ENCODE peak calls at places on chromosomes 16 and 17, in six cellular contexts. One of them, this sample, is unnamed.

GRCh38 chr17:42520540-42520951 is 15.5 kb upstream of the NAGLU start:
- DNase-seq in effector memory CD4-positive, alpha-beta T cell: no peak
- DNase-seq in transverse colon: no peak
- DNase-seq in neural progenitor cell: peak; percentile 36
- DNase-seq in cardiac muscle cell: no peak
- DNase-seq in heart left ventricle: no peak
- DNase-seq in this sample: no peak

GRCh38 chr17:20156196-20157077 is 147.3 kb downstream of the SPECC1 start:
- DNase-seq in effector memory CD4-positive, alpha-beta T cell: no peak
- DNase-seq in transverse colon: peak; percentile 61
- DNase-seq in neural progenitor cell: peak; percentile 80
- DNase-seq in cardiac muscle cell: peak; percentile 51
- DNase-seq in heart left ventricle: no peak
- DNase-seq in this sample: peak; percentile 50

GRCh38 chr16:66471696-66472393 is 44.8 kb downstream of the BEAN1 start:
- DNase-seq in effector memory CD4-positive, alpha-beta T cell: no peak
- DNase-seq in transverse colon: no peak
- DNase-seq in neural progenitor cell: no peak
- DNase-seq in cardiac muscle cell: no peak
- DNase-seq in heart left ventricle: no peak
- DNase-seq in this sample: no peak

GRCh38 chr16:13178318-13178717 is 276.9 kb downstream of the SHISA9 start:
- DNase-seq in effector memory CD4-positive, alpha-beta T cell: no peak
- DNase-seq in transverse colon: no peak
- DNase-seq in neural progenitor cell: no peak
- DNase-seq in cardiac muscle cell: no peak
- DNase-seq in heart left ventricle: no peak
- DNase-seq in this sample: no peak

GRCh38 chr16:27374794-27375499 is 27.0 kb upstream of the IL21R start:
- DNase-seq in effector memory CD4-positive, alpha-beta T cell: no peak
- DNase-seq in transverse colon: peak; percentile 58
- DNase-seq in neural progenitor cell: peak; percentile 85
- DNase-seq in cardiac muscle cell: peak; percentile 83
- DNase-seq in heart left ventricle: no peak
- DNase-seq in this sample: peak; percentile 56

GRCh38 chr17:50871898-50872297 is 5.7 kb upstream of the TOB1 start:
- DNase-seq in effector memory CD4-positive, alpha-beta T cell: no peak
- DNase-seq in transverse colon: no peak
- DNase-seq in neural progenitor cell: no peak
- DNase-seq in cardiac muscle cell: no peak
- DNase-seq in heart left ventricle: no peak
- DNase-seq in this sample: no peak

GRCh38 chr16:86061771-86062170 is 162.8 kb downstream of the IRF8 start:
- DNase-seq in effector memory CD4-positive, alpha-beta T cell: no peak
- DNase-seq in transverse colon: no peak
- DNase-seq in neural progenitor cell: no peak
- DNase-seq in cardiac muscle cell: no peak
- DNase-seq in heart left ventricle: no peak
- DNase-seq in this sample: no peak

GRCh38 chr16:73063854-73064226 is 15.9 kb upstream of the ZFHX3 start:
- DNase-seq in effector memory CD4-positive, alpha-beta T cell: no peak
- DNase-seq in transverse colon: no peak
- DNase-seq in neural progenitor cell: no peak
- DNase-seq in cardiac muscle cell: no peak
- DNase-seq in heart left ventricle: no peak
- DNase-seq in this sample: no peak

GRCh38 chr17:45812102-45812501 is 28.0 kb downstream of the CRHR1 start:
- DNase-seq in effector memory CD4-positive, alpha-beta T cell: no peak
- DNase-seq in transverse colon: no peak
- DNase-seq in neural progenitor cell: peak; percentile 51
- DNase-seq in cardiac muscle cell: peak; percentile 15
- DNase-seq in heart left ventricle: no peak
- DNase-seq in this sample: no peak

GRCh38 chr17:17712268-17712924 is 31.1 kb downstream of the RAI1 start:
- DNase-seq in effector memory CD4-positive, alpha-beta T cell: no peak
- DNase-seq in transverse colon: no peak
- DNase-seq in neural progenitor cell: no peak
- DNase-seq in cardiac muscle cell: peak; percentile 76
- DNase-seq in heart left ventricle: no peak
- DNase-seq in this sample: no peak

GRCh38 chr17:51540151-51540550 is 279.8 kb downstream of the UTP18 start:
- DNase-seq in effector memory CD4-positive, alpha-beta T cell: no peak
- DNase-seq in transverse colon: no peak
- DNase-seq in neural progenitor cell: no peak
- DNase-seq in cardiac muscle cell: no peak
- DNase-seq in heart left ventricle: no peak
- DNase-seq in this sample: no peak

GRCh38 chr17:44247346-44248219 is 20.4 kb downstream of the SLC4A1 start:
- DNase-seq in effector memory CD4-positive, alpha-beta T cell: no peak
- DNase-seq in transverse colon: no peak
- DNase-seq in neural progenitor cell: no peak
- DNase-seq in cardiac muscle cell: no peak
- DNase-seq in heart left ventricle: peak; percentile 77
- DNase-seq in this sample: peak; percentile 37

GRCh38 chr16:68190745-68191510 is 45.0 kb downstream of the ESRP2 start:
- DNase-seq in effector memory CD4-positive, alpha-beta T cell: no peak
- DNase-seq in transverse colon: no peak
- DNase-seq in neural progenitor cell: no peak
- DNase-seq in cardiac muscle cell: no peak
- DNase-seq in heart left ventricle: no peak
- DNase-seq in this sample: no peak

DNA sequence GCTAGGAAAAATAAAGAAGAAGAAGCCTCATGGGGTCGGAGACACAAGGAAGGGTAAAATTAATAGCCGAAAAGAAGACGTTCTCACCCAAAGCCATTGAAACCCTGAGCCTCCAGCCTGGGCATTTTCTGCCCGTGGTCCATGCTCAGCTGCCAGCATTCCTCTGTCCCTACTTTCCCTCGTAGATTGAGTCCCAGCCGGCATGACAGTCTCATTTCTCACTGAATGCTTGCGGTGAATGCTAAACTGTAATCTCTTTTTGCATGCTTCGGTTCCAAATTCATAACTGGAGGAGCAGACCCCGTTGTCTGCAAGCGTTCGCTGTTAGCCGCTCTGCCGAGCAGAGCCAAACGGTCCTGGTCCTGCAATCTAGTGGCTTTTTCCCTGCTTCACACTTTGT is 54.0 kb upstream of the COX10 start:
- DNase-seq in effector memory CD4-positive, alpha-beta T cell: no peak
- DNase-seq in transverse colon: no peak
- DNase-seq in neural progenitor cell: no peak
- DNase-seq in cardiac muscle cell: no peak
- DNase-seq in heart left ventricle: no peak
- DNase-seq in this sample: no peak
- H3K4me3 ChIP-seq in effector memory CD4-positive, alpha-beta T cell: no peak overlapping the region
- H3K4me3 ChIP-seq in transverse colon: no peak overlapping the region
- H3K4me3 ChIP-seq in neural progenitor cell: no peak overlapping the region
- H3K4me3 ChIP-seq in cardiac muscle cell: no peak overlapping the region
- H3K4me3 ChIP-seq in heart left ventricle: no peak overlapping the region
- H3K4me3 ChIP-seq in this sample: peak overlapping the region; percentile 15

GRCh38 chr17:48546924-48547838 is 2.3 kb upstream of the HOXB2 start:
- DNase-seq in effector memory CD4-positive, alpha-beta T cell: no peak
- DNase-seq in transverse colon: no peak
- DNase-seq in neural progenitor cell: no peak
- DNase-seq in cardiac muscle cell: peak; percentile 46
- DNase-seq in heart left ventricle: no peak
- DNase-seq in this sample: no peak
- H3K4me3 ChIP-seq in effector memory CD4-positive, alpha-beta T cell: peak overlapping the region; percentile 10
- H3K4me3 ChIP-seq in transverse colon: no peak overlapping the region
- H3K4me3 ChIP-seq in neural progenitor cell: no peak overlapping the region
- H3K4me3 ChIP-seq in cardiac muscle cell: peak overlapping the region; percentile 90
- H3K4me3 ChIP-seq in heart left ventricle: no peak overlapping the region
- H3K4me3 ChIP-seq in this sample: peak overlapping the region; percentile 44

GRCh38 chr17:56593741-56594527 is 435 bp downstream of the NOG start:
- DNase-seq in effector memory CD4-positive, alpha-beta T cell: no peak
- DNase-seq in transverse colon: peak; percentile 16
- DNase-seq in neural progenitor cell: peak; percentile 87
- DNase-seq in cardiac muscle cell: peak; percentile 66
- DNase-seq in heart left ventricle: peak; percentile 81
- DNase-seq in this sample: peak; percentile 65
- H3K4me3 ChIP-seq in effector memory CD4-positive, alpha-beta T cell: peak overlapping the region; percentile 64
- H3K4me3 ChIP-seq in transverse colon: peak overlapping the region; percentile 39
- H3K4me3 ChIP-seq in neural progenitor cell: peak overlapping the region; percentile 71
- H3K4me3 ChIP-seq in cardiac muscle cell: peak overlapping the region; percentile 67
- H3K4me3 ChIP-seq in heart left ventricle: peak overlapping the region; percentile 50
- H3K4me3 ChIP-seq in this sample: peak overlapping the region; percentile 81

DNA sequence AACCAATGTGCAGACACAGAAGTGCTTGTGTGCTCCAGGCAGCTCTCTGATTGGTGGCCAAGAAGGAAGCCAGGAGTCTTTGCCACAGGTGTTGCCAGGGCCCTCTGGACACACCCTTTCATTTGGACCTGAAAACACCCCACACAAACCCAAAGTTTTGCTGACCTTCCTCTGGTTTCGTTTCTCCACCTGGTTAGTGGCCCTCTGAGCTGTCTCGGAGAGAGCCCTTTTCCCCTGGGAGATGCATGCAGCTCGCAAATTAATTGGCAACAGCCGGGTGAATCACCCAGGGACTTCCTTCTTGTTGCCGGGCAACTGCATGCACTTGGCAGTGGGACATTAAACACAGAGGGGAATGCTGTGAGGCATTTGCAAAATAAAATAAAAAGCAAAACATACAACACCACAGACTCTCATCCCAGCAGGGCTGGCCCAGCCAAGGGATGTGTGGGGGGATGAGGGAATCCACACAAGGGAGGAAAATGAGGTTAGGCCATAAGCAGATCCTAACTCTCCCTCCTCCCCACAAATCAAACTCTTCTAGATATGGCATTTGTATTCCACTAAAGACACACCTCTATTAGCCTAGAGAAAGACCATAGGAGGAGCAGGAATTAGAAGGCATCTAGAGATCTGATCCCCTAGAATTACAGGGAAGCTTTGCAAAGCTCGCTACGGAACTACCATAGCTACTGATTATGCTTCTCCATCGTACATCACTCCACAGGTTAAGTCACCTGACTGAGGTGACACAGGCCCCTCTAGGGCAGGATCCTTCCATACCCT is 286.7 kb downstream of the SOX9 start:
- DNase-seq in effector memory CD4-positive, alpha-beta T cell: no peak
- DNase-seq in transverse colon: peak; percentile 77
- DNase-seq in neural progenitor cell: no peak
- DNase-seq in cardiac muscle cell: peak; percentile 93
- DNase-seq in heart left ventricle: no peak
- DNase-seq in this sample: peak; percentile 64
- H3K4me3 ChIP-seq in effector memory CD4-positive, alpha-beta T cell: no peak overlapping the region
- H3K4me3 ChIP-seq in transverse colon: no peak overlapping the region
- H3K4me3 ChIP-seq in neural progenitor cell: no peak overlapping the region
- H3K4me3 ChIP-seq in cardiac muscle cell: no peak overlapping the region
- H3K4me3 ChIP-seq in heart left ventricle: no peak overlapping the region
- H3K4me3 ChIP-seq in this sample: no peak overlapping the region

GRCh38 chr17:82297280-82297803 is 20.1 kb downstream of the CD7 start:
- DNase-seq in effector memory CD4-positive, alpha-beta T cell: peak; percentile 90
- DNase-seq in transverse colon: peak; percentile 93
- DNase-seq in neural progenitor cell: no peak
- DNase-seq in cardiac muscle cell: peak; percentile 91
- DNase-seq in heart left ventricle: peak; percentile 89
- DNase-seq in this sample: peak; percentile 96
- H3K4me3 ChIP-seq in effector memory CD4-positive, alpha-beta T cell: peak overlapping the region; percentile 54
- H3K4me3 ChIP-seq in transverse colon: peak overlapping the region; percentile 37
- H3K4me3 ChIP-seq in neural progenitor cell: no peak overlapping the region
- H3K4me3 ChIP-seq in cardiac muscle cell: no peak overlapping the region
- H3K4me3 ChIP-seq in heart left ventricle: peak overlapping the region; percentile 19
- H3K4me3 ChIP-seq in this sample: peak overlapping the region; percentile 67

GRCh38 chr17:6756425-6757012 is 673 bp downstream of the XAF1 start:
- DNase-seq in effector memory CD4-positive, alpha-beta T cell: no peak
- DNase-seq in transverse colon: no peak
- DNase-seq in neural progenitor cell: no peak
- DNase-seq in cardiac muscle cell: no peak
- DNase-seq in heart left ventricle: no peak
- DNase-seq in this sample: no peak
- H3K4me3 ChIP-seq in effector memory CD4-positive, alpha-beta T cell: peak overlapping the region; percentile 63
- H3K4me3 ChIP-seq in transverse colon: peak overlapping the region; percentile 35
- H3K4me3 ChIP-seq in neural progenitor cell: no peak overlapping the region
- H3K4me3 ChIP-seq in cardiac muscle cell: no peak overlapping the region
- H3K4me3 ChIP-seq in heart left ventricle: peak overlapping the region; percentile 48
- H3K4me3 ChIP-seq in this sample: peak overlapping the region; percentile 63

DNA sequence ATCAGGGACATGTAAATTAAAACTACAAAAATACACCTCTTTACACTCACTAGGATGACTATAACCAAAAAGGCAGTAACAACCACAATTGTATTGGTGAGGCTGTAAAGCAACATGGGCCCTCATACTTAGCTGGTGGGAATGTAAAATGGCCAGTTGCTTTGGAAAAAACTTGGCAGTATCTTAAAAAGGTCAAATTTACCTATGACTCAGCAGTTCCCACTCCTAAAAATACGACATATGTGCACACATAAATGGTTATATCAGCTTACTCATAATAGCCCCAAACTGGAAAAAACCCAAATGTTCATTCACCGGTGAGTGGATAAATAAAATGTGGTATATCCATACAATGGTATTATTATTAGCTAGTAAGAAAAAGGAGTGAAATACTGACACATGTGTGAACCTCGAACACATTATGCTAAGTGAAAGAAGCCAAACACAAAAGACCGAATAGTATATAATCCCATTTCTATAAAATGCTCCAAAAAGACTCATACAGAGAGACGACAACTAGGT is 391.4 kb downstream of the NPIPA8 start:
- DNase-seq in effector memory CD4-positive, alpha-beta T cell: no peak
- DNase-seq in transverse colon: no peak
- DNase-seq in neural progenitor cell: no peak
- DNase-seq in cardiac muscle cell: no peak
- DNase-seq in heart left ventricle: no peak
- DNase-seq in this sample: no peak
- H3K4me3 ChIP-seq in effector memory CD4-positive, alpha-beta T cell: no peak overlapping the region
- H3K4me3 ChIP-seq in transverse colon: no peak overlapping the region
- H3K4me3 ChIP-seq in neural progenitor cell: no peak overlapping the region
- H3K4me3 ChIP-seq in cardiac muscle cell: no peak overlapping the region
- H3K4me3 ChIP-seq in heart left ventricle: no peak overlapping the region
- H3K4me3 ChIP-seq in this sample: no peak overlapping the region

DNA sequence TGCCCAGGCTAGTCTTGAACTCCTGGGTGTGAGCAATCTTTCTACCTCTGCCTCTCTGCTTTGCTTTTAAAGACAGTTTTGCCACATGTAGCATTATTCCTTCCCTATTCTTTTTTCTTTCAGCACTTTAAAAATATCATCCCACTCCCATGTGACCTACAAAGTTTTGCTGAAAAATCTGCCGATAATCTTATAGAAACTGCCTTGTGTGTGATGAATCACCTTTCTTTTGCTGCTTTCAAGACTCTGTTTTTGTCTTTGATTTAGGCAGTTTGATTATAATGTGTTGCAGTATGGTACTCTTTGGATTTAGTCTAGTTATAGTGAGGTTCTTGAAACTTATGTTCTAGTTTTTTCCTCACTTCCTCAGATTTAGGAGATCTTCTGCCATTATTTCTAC is 142.0 kb upstream of the KIF2B start:
- DNase-seq in effector memory CD4-positive, alpha-beta T cell: no peak
- DNase-seq in transverse colon: no peak
- DNase-seq in neural progenitor cell: no peak
- DNase-seq in cardiac muscle cell: no peak
- DNase-seq in heart left ventricle: no peak
- DNase-seq in this sample: no peak
- H3K4me3 ChIP-seq in effector memory CD4-positive, alpha-beta T cell: no peak overlapping the region
- H3K4me3 ChIP-seq in transverse colon: no peak overlapping the region
- H3K4me3 ChIP-seq in neural progenitor cell: no peak overlapping the region
- H3K4me3 ChIP-seq in cardiac muscle cell: no peak overlapping the region
- H3K4me3 ChIP-seq in heart left ventricle: no peak overlapping the region
- H3K4me3 ChIP-seq in this sample: no peak overlapping the region

DNA sequence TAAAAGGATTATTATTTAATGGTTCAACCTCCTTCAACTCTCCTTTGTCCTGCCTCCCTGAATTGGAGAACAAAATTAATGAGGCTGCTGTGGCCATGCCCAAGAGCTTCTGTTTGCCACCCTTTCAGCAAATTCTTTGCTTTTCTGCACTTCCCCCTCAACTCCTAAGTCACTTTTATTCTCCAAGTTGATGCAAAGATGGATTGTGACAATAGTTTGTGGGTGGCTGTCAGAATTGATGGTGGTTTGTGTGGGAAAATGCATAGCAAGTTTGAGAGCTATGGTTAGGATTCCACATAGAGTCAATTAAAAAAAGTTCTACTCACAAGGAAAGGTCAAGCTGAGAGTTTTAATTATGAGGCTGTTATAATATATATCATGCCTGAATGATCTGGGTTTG is 47.0 kb downstream of the GPR139 start:
- DNase-seq in effector memory CD4-positive, alpha-beta T cell: no peak
- DNase-seq in transverse colon: no peak
- DNase-seq in neural progenitor cell: no peak
- DNase-seq in cardiac muscle cell: no peak
- DNase-seq in heart left ventricle: no peak
- DNase-seq in this sample: no peak
- H3K4me3 ChIP-seq in effector memory CD4-positive, alpha-beta T cell: no peak overlapping the region
- H3K4me3 ChIP-seq in transverse colon: no peak overlapping the region
- H3K4me3 ChIP-seq in neural progenitor cell: no peak overlapping the region
- H3K4me3 ChIP-seq in cardiac muscle cell: no peak overlapping the region
- H3K4me3 ChIP-seq in heart left ventricle: no peak overlapping the region
- H3K4me3 ChIP-seq in this sample: no peak overlapping the region

This sample was measured in psoas muscle.